ENCODE peak calls at places on chromosome 1, in ten cellular contexts. U, J, X, O, M, C, A, T, Q and K are unnamed samples.

GRCh38 chr1:39671433-39671792 is 494 bp downstream of the NT5C1A start:
- DNase-seq in U (no peak), J (no peak), X (no peak), O (peak; percentile 55), M (peak; percentile 84), C (no peak), A (no peak), T (peak; percentile 89), Q (no peak), K (no peak)

GRCh38 chr1:225626698-225627097 is 26.2 kb downstream of the ENAH start:
- DNase-seq in U (no peak), J (peak; percentile 41), X (peak; percentile 83), O (no peak), M (no peak), C (no peak), A (no peak), T (no peak), Q (no peak), K (peak; percentile 48)

GRCh38 chr1:222926566-222926965 is 111.7 kb downstream of the DISP1 start:
- DNase-seq in U (no peak), J (no peak), X (peak; percentile 89), O (no peak), M (no peak), C (peak; percentile 41), A (no peak), T (no peak), Q (no peak), K (no peak)

GRCh38 chr1:114345930-114346479 is 165.0 kb downstream of the TRIM33 start:
- DNase-seq in U (no peak), J (no peak), X (no peak), O (peak; percentile 60), M (peak; percentile 27), C (peak; percentile 23), A (no peak), T (peak; percentile 43), Q (no peak), K (no peak)

GRCh38 chr1:64680601-64681000 is 64.3 kb upstream of the RAVER2 start:
- DNase-seq in U (no peak), J (no peak), X (no peak), O (no peak), M (no peak), C (no peak), A (no peak), T (no peak), Q (no peak), K (no peak)

GRCh38 chr1:154182342-154183044 is 9.4 kb downstream of the TPM3 start:
- DNase-seq in U (peak; percentile 93), J (peak; percentile 84), X (peak; percentile 84), O (peak; percentile 55), M (peak; percentile 74), C (peak; percentile 89), A (no peak), T (peak; percentile 81), Q (peak; percentile 71), K (no peak)

GRCh38 chr1:198902616-198903140 is 263.8 kb downstream of the PTPRC start:
- DNase-seq in U (no peak), J (peak; percentile 69), X (no peak), O (no peak), M (no peak), C (no peak), A (no peak), T (peak; percentile 22), Q (no peak), K (no peak)

GRCh38 chr1:189874715-189875440 is 602.8 kb downstream of the BRINP3 start:
- DNase-seq in U (no peak), J (no peak), X (no peak), O (no peak), M (no peak), C (no peak), A (no peak), T (no peak), Q (no peak), K (no peak)

GRCh38 chr1:220386494-220387195 is 114.4 kb upstream of the RAB3GAP2 start:
- DNase-seq in U (no peak), J (peak; percentile 23), X (no peak), O (no peak), M (no peak), C (no peak), A (no peak), T (no peak), Q (no peak), K (no peak)

GRCh38 chr1:160789702-160790611 is 6.0 kb upstream of the LY9 start:
- DNase-seq in U (no peak), J (no peak), X (no peak), O (no peak), M (no peak), C (no peak), A (no peak), T (no peak), Q (peak; percentile 89), K (no peak)

GRCh38 chr1:91765293-91765692 is 120.7 kb downstream of the TGFBR3 start:
- DNase-seq in U (no peak), J (no peak), X (no peak), O (no peak), M (no peak), C (peak; percentile 71), A (no peak), T (no peak), Q (no peak), K (no peak)
- H3K27ac ChIP-seq in U (no peak overlapping the region), J (no peak overlapping the region), X (no peak overlapping the region), O (peak overlapping the region; percentile 1), M (no peak overlapping the region), C (peak overlapping the region; percentile 73), A (no peak overlapping the region), T (no peak overlapping the region), Q (no peak overlapping the region), K (no peak overlapping the region)

GRCh38 chr1:157135070-157135469 is 3.1 kb downstream of the ETV3 start:
- DNase-seq in U (no peak), J (peak; percentile 20), X (no peak), O (no peak), M (no peak), C (no peak), A (no peak), T (no peak), Q (no peak), K (no peak)

GRCh38 chr1:157134442-157134841 is 3.8 kb downstream of the ETV3 start:
- DNase-seq in U (no peak), J (no peak), X (no peak), O (no peak), M (no peak), C (no peak), A (no peak), T (no peak), Q (no peak), K (no peak)

GRCh38 chr1:157132111-157132510 is 6.1 kb downstream of the ETV3 start:
- DNase-seq in U (no peak), J (no peak), X (no peak), O (no peak), M (no peak), C (no peak), A (no peak), T (no peak), Q (no peak), K (no peak)

GRCh38 chr1:157132602-157133167 is 5.5 kb downstream of the ETV3 start:
- DNase-seq in U (no peak), J (peak; percentile 84), X (no peak), O (no peak), M (no peak), C (no peak), A (no peak), T (no peak), Q (no peak), K (peak; percentile 81)

DNA sequence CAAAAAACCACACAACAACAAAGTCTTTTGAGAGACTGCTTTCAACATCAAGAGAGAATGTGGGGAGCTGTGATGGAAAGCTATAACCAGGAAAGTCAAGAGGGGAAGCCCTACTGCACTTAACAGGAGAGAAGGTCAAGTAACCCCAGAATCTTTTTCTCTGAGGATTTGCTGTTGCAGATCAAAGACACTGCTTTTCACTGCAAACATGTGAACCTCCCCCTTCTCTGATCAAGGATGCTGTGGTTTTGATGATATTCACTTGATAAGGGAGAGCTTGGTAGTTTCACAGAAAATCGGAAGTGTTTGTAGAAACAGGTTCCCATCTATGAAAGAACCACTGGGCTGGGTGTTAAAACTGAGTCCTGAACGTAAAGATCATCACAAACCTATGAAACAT is 4.8 kb downstream of the ETV3 start:
- DNase-seq in U (no peak), J (no peak), X (no peak), O (no peak), M (no peak), C (no peak), A (no peak), T (no peak), Q (no peak), K (no peak)
- H3K27ac ChIP-seq in U (no peak overlapping the region), J (peak overlapping the region; percentile 55), X (no peak overlapping the region), O (no peak overlapping the region), M (no peak overlapping the region), C (no peak overlapping the region), A (no peak overlapping the region), T (no peak overlapping the region), Q (no peak overlapping the region), K (peak overlapping the region; percentile 33)

DNA sequence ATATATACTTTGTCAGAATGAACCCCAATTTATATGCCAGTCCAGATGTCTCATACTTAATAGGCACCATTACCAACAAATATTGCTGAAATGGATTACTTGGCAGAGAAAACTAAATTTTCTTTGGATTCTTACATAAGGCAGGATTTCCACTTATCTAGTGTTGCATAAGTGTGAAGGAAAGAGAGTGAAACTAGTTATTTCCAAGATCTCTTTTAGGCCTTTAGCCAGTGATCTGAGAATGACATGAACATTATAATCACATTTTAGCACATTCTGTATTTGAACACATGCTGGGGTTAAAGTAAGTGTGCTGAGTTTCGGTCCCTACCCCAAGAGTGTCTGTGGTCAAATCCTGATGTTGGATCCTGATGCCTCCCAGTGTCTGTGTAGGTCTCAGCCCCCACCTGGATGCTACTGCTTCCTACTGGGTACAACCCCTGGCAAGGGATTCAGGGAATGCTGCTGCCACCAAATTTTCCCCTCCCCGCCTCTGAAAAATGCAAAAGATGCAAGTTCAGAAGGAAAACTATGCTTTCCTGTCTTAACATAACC is 11.2 kb downstream of the DDAH1 start:
- DNase-seq in U (no peak), J (no peak), X (no peak), O (no peak), M (no peak), C (no peak), A (no peak), T (no peak), Q (no peak), K (no peak)
- H3K27ac ChIP-seq in U (peak overlapping the region; percentile 38), J (no peak overlapping the region), X (no peak overlapping the region), O (no peak overlapping the region), M (no peak overlapping the region), C (peak overlapping the region; percentile 28), A (no peak overlapping the region), T (no peak overlapping the region), Q (no peak overlapping the region), K (no peak overlapping the region)

GRCh38 chr1:43324810-43325209 is 12.8 kb upstream of the MPL start:
- DNase-seq in U (no peak), J (no peak), X (no peak), O (no peak), M (no peak), C (no peak), A (no peak), T (no peak), Q (no peak), K (no peak)
- H3K27ac ChIP-seq in U (no peak overlapping the region), J (no peak overlapping the region), X (no peak overlapping the region), O (no peak overlapping the region), M (no peak overlapping the region), C (no peak overlapping the region), A (no peak overlapping the region), T (no peak overlapping the region), Q (no peak overlapping the region), K (no peak overlapping the region)